ENCODE peak calls at places on chromosome 14, in five cellular contexts. X, F, C, Z and U are unnamed samples.

GRCh38 chr14:104390941-104391901 is 188.3 kb upstream of the C14orf180 start:
- DNase-seq in X (no peak), F (no peak), C (no peak), Z (no peak), U (peak)

GRCh38 chr14:64708148-64709004 is 4.2 kb downstream of the PLEKHG3 start:
- DNase-seq in X (no peak), F (no peak), C (peak), Z (no peak), U (no peak)

GRCh38 chr14:77307099-77307496 is 13.6 kb downstream of the POMT2 start:
- DNase-seq in X (peak), F (no peak), C (no peak), Z (no peak), U (peak)

GRCh38 chr14:100535287-100536131 is 51.7 kb downstream of the BEGAIN start:
- DNase-seq in X (no peak), F (no peak), C (no peak), Z (no peak), U (no peak)

GRCh38 chr14:93035917-93036651 is 79.6 kb downstream of the ITPK1 start:
- DNase-seq in X (peak), F (no peak), C (no peak), Z (no peak), U (peak)

GRCh38 chr14:76900406-76901085 is 74.3 kb downstream of the LRRC74A start:
- DNase-seq in X (no peak), F (no peak), C (no peak), Z (no peak), U (no peak)

GRCh38 chr14:23364604-23365352 is at the start of gene EFS:
- DNase-seq in X (no peak), F (peak), C (no peak), Z (no peak), U (peak)

GRCh38 chr14:32263939-32264567 is 61.0 kb upstream of the RNU6-8 start:
- DNase-seq in X (no peak), F (no peak), C (no peak), Z (no peak), U (no peak)

GRCh38 chr14:52106853-52107252 is 38.0 kb upstream of the NID2 start:
- DNase-seq in X (no peak), F (no peak), C (no peak), Z (no peak), U (no peak)

GRCh38 chr14:105446971-105447370 is 27.3 kb downstream of the MTA1 start:
- DNase-seq in X (no peak), F (no peak), C (no peak), Z (no peak), U (no peak)

GRCh38 chr14:72611956-72612500 is 281.9 kb downstream of the DPF3 start:
- DNase-seq in X (peak), F (no peak), C (no peak), Z (no peak), U (no peak)

GRCh38 chr14:93104961-93105360 is 10.8 kb downstream of the ITPK1 start:
- DNase-seq in X (no peak), F (no peak), C (no peak), Z (no peak), U (no peak)

GRCh38 chr14:92733007-92733406 is 15.4 kb downstream of the LGMN start:
- DNase-seq in X (no peak), F (no peak), C (no peak), Z (no peak), U (no peak)

GRCh38 chr14:71165650-71166049 is 258.4 kb downstream of the PCNX1 start:
- DNase-seq in X (no peak), F (no peak), C (no peak), Z (no peak), U (no peak)

GRCh38 chr14:61493996-61494395 is 172.6 kb downstream of the PRKCH start:
- DNase-seq in X (no peak), F (no peak), C (no peak), Z (no peak), U (no peak)

GRCh38 chr14:60093088-60093487 is 1.4 kb downstream of the PCNX4 start:
- DNase-seq in X (no peak), F (no peak), C (no peak), Z (no peak), U (no peak)

GRCh38 chr14:87833026-87833425 is 160.0 kb downstream of the GALC start:
- DNase-seq in X (no peak), F (no peak), C (no peak), Z (no peak), U (no peak)

GRCh38 chr14:69047255-69047654 is 68.2 kb upstream of the ACTN1 start:
- DNase-seq in X (no peak), F (no peak), C (no peak), Z (no peak), U (no peak)

GRCh38 chr14:37584211-37585100 is 10.6 kb downstream of the FOXA1 start:
- DNase-seq in X (no peak), F (no peak), C (no peak), Z (no peak), U (no peak)

GRCh38 chr14:59363545-59364226 is 101.5 kb downstream of the GPR135 start:
- DNase-seq in X (no peak), F (no peak), C (no peak), Z (no peak), U (no peak)

GRCh38 chr14:101132051-101132541 is 228.6 kb upstream of the RTL1 start:
- DNase-seq in X (no peak), F (peak), C (no peak), Z (no peak), U (peak)

GRCh38 chr14:105271224-105271890 is 23.0 kb downstream of the BTBD6 start:
- DNase-seq in X (no peak), F (no peak), C (peak), Z (no peak), U (no peak)

GRCh38 chr14:29846339-29847129 is 81.1 kb downstream of the PRKD1 start:
- DNase-seq in X (peak), F (no peak), C (no peak), Z (no peak), U (no peak)

GRCh38 chr14:75182820-75183219 is 6.4 kb upstream of the TMED10 start:
- DNase-seq in X (peak), F (no peak), C (peak), Z (no peak), U (no peak)

GRCh38 chr14:63468273-63468672 is 74.9 kb downstream of the PPP2R5E start:
- DNase-seq in X (no peak), F (no peak), C (no peak), Z (no peak), U (no peak)

GRCh38 chr14:101789222-101789621 is 27.7 kb downstream of the PPP2R5C start:
- DNase-seq in X (no peak), F (no peak), C (no peak), Z (no peak), U (no peak)